ENCODE peak calls at places on chromosomes 13 and 19, in seven cellular contexts. E is Caco-2, S is adrenal gland, Y is astrocyte, D is lung, A is mesothelial cell of epicardium, O is cardiac muscle cell. V is an unnamed sample.

GRCh38 chr19:14119644-14120496 is 2.3 kb upstream of the PRKACA start:
- DNase-seq in S (no peak), E (no peak), Y (no peak), O (no peak), D (no peak), A (no peak), V (no peak)

GRCh38 chr13:31000889-31001288 is 68.4 kb downstream of the TEX26 start:
- DNase-seq in Y (peak), D (no peak), O (no peak), E (no peak), S (peak), A (no peak), V (no peak)

GRCh38 chr19:48963371-48964204 is 1.5 kb upstream of the FTL start:
- DNase-seq in S (peak), A (peak), D (no peak), Y (peak), O (peak), E (peak), V (no peak)

GRCh38 chr13:111245781-111246384 is 74.6 kb upstream of the TEX29 start:
- DNase-seq in S (no peak), E (no peak), O (no peak), A (no peak), Y (peak), D (no peak), V (no peak)

GRCh38 chr19:19053508-19054314 is 10.1 kb upstream of the SLC25A42 start:
- DNase-seq in Y (no peak), E (peak), D (no peak), A (peak), S (peak), O (peak), V (no peak)

GRCh38 chr13:113513761-113514160 is 23.2 kb upstream of the DCUN1D2 start:
- DNase-seq in A (no peak), O (no peak), Y (no peak), D (no peak), E (no peak), S (no peak), V (peak)

GRCh38 chr19:47097396-47098217 is 16.0 kb downstream of the ZC3H4 start:
- DNase-seq in O (no peak), E (no peak), D (peak), S (no peak), Y (peak), A (no peak), V (no peak)

GRCh38 chr13:91249370-91249769 is 98.1 kb upstream of the MIR17HG start:
- DNase-seq in O (no peak), D (no peak), E (no peak), A (no peak), S (no peak), Y (no peak), V (no peak)

GRCh38 chr19:38449518-38449917 is 16.0 kb downstream of the RYR1 start:
- DNase-seq in D (no peak), A (no peak), S (no peak), O (no peak), E (no peak), Y (no peak), V (no peak)

GRCh38 chr19:19538767-19539166 is 702 bp downstream of the CILP2 start:
- DNase-seq in Y (no peak), D (no peak), O (no peak), S (no peak), A (no peak), E (no peak), V (no peak)

GRCh38 chr19:18762125-18763023 is 28.7 kb downstream of the COMP start:
- DNase-seq in D (peak), O (peak), Y (peak), S (peak), E (no peak), A (peak), V (peak)

GRCh38 chr19:7857727-7858701 is 16.2 kb downstream of the PRR36 start:
- DNase-seq in O (peak), S (peak), Y (no peak), E (no peak), D (no peak), A (no peak), V (no peak)

GRCh38 chr19:38894968-38895367 is 4.5 kb downstream of the SIRT2 start:
- DNase-seq in Y (no peak), E (no peak), A (no peak), O (no peak), D (no peak), S (no peak), V (no peak)

GRCh38 chr13:108154421-108154858 is 60.9 kb downstream of the LIG4 start:
- DNase-seq in Y (peak), A (no peak), O (peak), S (no peak), D (peak), E (peak), V (no peak)

GRCh38 chr19:45152504-45153338 is 8.1 kb downstream of the NKPD1 start:
- DNase-seq in S (peak), O (no peak), Y (peak), D (no peak), A (no peak), E (peak), V (no peak)

GRCh38 chr19:49210108-49210900 is 52.7 kb downstream of the TRPM4 start:
- DNase-seq in D (no peak), Y (no peak), A (no peak), E (peak), S (peak), O (peak), V (no peak)

GRCh38 chr13:98447881-98448641 is 128.8 kb downstream of the STK24 start:
- DNase-seq in E (no peak), D (no peak), A (no peak), O (peak), S (no peak), Y (peak), V (no peak)

DNA sequence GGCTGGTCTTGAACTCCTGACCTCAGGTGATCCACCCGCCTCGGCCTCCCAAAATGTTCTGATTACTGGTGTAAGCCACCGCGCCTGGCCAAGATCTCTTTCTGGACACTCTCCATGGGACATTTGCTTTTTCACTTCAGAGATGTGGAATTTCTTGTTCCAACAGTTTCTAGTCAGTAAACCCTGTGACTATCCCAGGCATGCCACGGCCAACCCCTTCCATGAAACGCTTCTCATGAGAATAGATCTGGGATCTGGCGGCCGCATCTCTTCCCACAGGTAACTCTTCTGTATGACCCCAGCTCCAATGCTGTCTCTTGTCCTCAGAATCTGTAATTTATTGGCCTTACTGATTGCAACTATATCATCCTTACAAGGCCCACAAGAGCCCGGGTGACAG is 16.2 kb downstream of the PLPP2 start:
- DNase-seq in S (no peak), Y (no peak), D (no peak), O (no peak), A (no peak), E (no peak), V (no peak)
- TF ChIP-seq CTCF in S (no peak), Y (no peak), D (no peak), O (no peak), A (no peak), E (no peak), V (no peak)

DNA sequence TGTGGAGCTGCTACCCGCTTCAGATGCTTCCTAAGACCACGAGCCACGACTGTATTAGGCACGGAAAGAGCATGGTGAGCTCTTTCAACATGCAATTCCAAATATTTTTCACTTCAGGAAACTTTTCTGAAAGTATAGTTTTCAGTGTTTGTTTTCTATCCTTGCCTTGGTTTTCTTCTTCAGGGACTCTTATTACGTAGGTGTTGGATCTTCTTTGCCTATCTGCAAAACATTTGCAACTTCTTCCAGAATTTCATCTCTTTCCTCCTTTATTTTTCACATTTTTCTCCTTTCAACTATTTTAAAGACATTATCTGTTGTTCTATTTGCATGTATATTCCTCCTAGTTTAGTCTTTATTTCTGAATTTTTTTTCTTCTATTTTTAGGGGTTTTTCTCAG is 148.9 kb upstream of the LSM14A start:
- DNase-seq in E (no peak), O (no peak), A (no peak), Y (no peak), S (no peak), D (no peak), V (no peak)
- TF ChIP-seq CTCF in E (no peak), O (no peak), A (no peak), Y (no peak), S (no peak), D (no peak), V (no peak)

GRCh38 chr19:16637535-16637934 is 9.5 kb upstream of the MED26 start:
- DNase-seq in O (no peak), S (no peak), E (no peak), D (no peak), A (no peak), Y (no peak), V (no peak)

GRCh38 chr19:16645140-16645539 is 14.8 kb downstream of the SMIM7 start:
- DNase-seq in E (no peak), D (no peak), O (no peak), A (no peak), S (no peak), Y (no peak), V (no peak)

GRCh38 chr19:16638666-16639065 is 10.7 kb upstream of the MED26 start:
- DNase-seq in A (no peak), E (no peak), Y (no peak), D (no peak), S (no peak), O (no peak), V (no peak)

GRCh38 chr19:16640951-16641350 is 12.9 kb upstream of the MED26 start:
- DNase-seq in O (no peak), S (no peak), A (no peak), Y (no peak), D (no peak), E (no peak), V (no peak)

GRCh38 chr19:16641695-16642094 is 13.7 kb upstream of the MED26 start:
- DNase-seq in A (no peak), S (no peak), O (no peak), D (no peak), E (no peak), Y (no peak), V (no peak)
- TF ChIP-seq CTCF in A (no peak), S (no peak), O (no peak), D (no peak), E (no peak), Y (no peak), V (no peak)

DNA sequence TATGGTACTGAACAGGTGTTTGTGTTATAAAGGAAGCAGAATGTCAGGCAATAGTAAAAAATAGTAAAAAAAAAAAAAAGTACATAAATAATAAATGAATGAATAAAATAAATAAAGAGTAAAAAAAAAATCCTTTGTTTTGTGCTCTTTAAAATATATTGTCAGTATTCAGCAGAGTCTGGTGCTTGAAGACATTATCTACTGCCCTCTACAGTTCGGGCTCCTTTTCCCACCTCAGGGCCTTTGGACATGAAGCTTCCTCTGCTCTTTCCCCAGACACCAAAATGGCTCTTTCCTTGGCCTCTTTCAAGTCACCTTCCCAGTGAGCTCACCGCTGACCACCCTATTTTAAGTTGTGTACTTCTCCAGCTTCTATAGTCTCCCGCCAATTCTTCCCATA is 137.5 kb downstream of the TNFRSF19 start:
- DNase-seq in A (no peak), O (no peak), E (no peak), S (no peak), Y (no peak), D (no peak), V (no peak)
- TF ChIP-seq CTCF in A (no peak), O (peak), E (no peak), S (no peak), Y (peak), D (no peak), V (peak)

V was measured in RWPE2.